ENCODE peak calls at places on chromosomes 6 and 20, in nine cellular contexts. One of them, this sample, is unnamed.

GRCh38 chr20:44959896-44960852 is at the start of gene TOMM34:
- DNase-seq in AG04449: peak; percentile 21
- DNase-seq in CD8-positive, alpha-beta T cell: peak; percentile 93
- DNase-seq in heart left ventricle: peak; percentile 95
- DNase-seq in astrocyte of the spinal cord: peak; percentile 91
- DNase-seq in K562: peak; percentile 98
- DNase-seq in ovary: peak; percentile 94
- DNase-seq in fibroblast of villous mesenchyme: peak; percentile 91
- DNase-seq in fibroblast of pulmonary artery: peak; percentile 90
- DNase-seq in this sample: peak; percentile 70

GRCh38 chr6:112337209-112337638 is 9.9 kb upstream of the RFPL4B start:
- DNase-seq in astrocyte of the spinal cord: peak; percentile 81
- DNase-seq in heart left ventricle: peak; percentile 56
- DNase-seq in ovary: peak; percentile 79
- DNase-seq in fibroblast of villous mesenchyme: peak; percentile 65
- DNase-seq in AG04449: peak; percentile 52
- DNase-seq in K562: peak; percentile 31
- DNase-seq in CD8-positive, alpha-beta T cell: no peak
- DNase-seq in fibroblast of pulmonary artery: peak; percentile 89
- DNase-seq in this sample: peak; percentile 70

GRCh38 chr6:10837692-10837996 is 695 bp downstream of the MAK start:
- DNase-seq in heart left ventricle: peak; percentile 10
- DNase-seq in AG04449: no peak
- DNase-seq in ovary: no peak
- DNase-seq in CD8-positive, alpha-beta T cell: no peak
- DNase-seq in fibroblast of villous mesenchyme: peak; percentile 11
- DNase-seq in astrocyte of the spinal cord: peak; percentile 18
- DNase-seq in fibroblast of pulmonary artery: peak; percentile 6
- DNase-seq in K562: peak; percentile 64
- DNase-seq in this sample: no peak

GRCh38 chr6:14888575-14889000 is 357.3 kb upstream of the JARID2 start:
- DNase-seq in K562: no peak
- DNase-seq in AG04449: no peak
- DNase-seq in heart left ventricle: no peak
- DNase-seq in ovary: no peak
- DNase-seq in fibroblast of pulmonary artery: no peak
- DNase-seq in CD8-positive, alpha-beta T cell: no peak
- DNase-seq in astrocyte of the spinal cord: no peak
- DNase-seq in fibroblast of villous mesenchyme: no peak
- DNase-seq in this sample: no peak

GRCh38 chr6:41428995-41429417 is 93.6 kb downstream of the NCR2 start:
- DNase-seq in fibroblast of pulmonary artery: peak; percentile 13
- DNase-seq in K562: no peak
- DNase-seq in fibroblast of villous mesenchyme: peak; percentile 16
- DNase-seq in ovary: peak; percentile 44
- DNase-seq in heart left ventricle: peak; percentile 52
- DNase-seq in astrocyte of the spinal cord: peak; percentile 29
- DNase-seq in AG04449: no peak
- DNase-seq in CD8-positive, alpha-beta T cell: no peak
- DNase-seq in this sample: no peak

GRCh38 chr6:74434165-74434564 is 738.2 kb downstream of the CD109 start:
- DNase-seq in K562: no peak
- DNase-seq in fibroblast of pulmonary artery: no peak
- DNase-seq in ovary: no peak
- DNase-seq in fibroblast of villous mesenchyme: no peak
- DNase-seq in astrocyte of the spinal cord: no peak
- DNase-seq in CD8-positive, alpha-beta T cell: no peak
- DNase-seq in AG04449: no peak
- DNase-seq in heart left ventricle: no peak
- DNase-seq in this sample: no peak

GRCh38 chr6:34243901-34244884 is 4.6 kb downstream of the SMIM29 start:
- DNase-seq in CD8-positive, alpha-beta T cell: peak; percentile 29
- DNase-seq in fibroblast of villous mesenchyme: peak; percentile 90
- DNase-seq in fibroblast of pulmonary artery: peak; percentile 88
- DNase-seq in heart left ventricle: no peak
- DNase-seq in ovary: peak; percentile 83
- DNase-seq in AG04449: no peak
- DNase-seq in K562: peak; percentile 94
- DNase-seq in astrocyte of the spinal cord: peak; percentile 95
- DNase-seq in this sample: peak; percentile 84

GRCh38 chr6:127813682-127814027 is 87.2 kb downstream of the THEMIS start:
- DNase-seq in CD8-positive, alpha-beta T cell: no peak
- DNase-seq in fibroblast of villous mesenchyme: no peak
- DNase-seq in K562: no peak
- DNase-seq in heart left ventricle: no peak
- DNase-seq in ovary: no peak
- DNase-seq in AG04449: no peak
- DNase-seq in astrocyte of the spinal cord: no peak
- DNase-seq in fibroblast of pulmonary artery: no peak
- DNase-seq in this sample: no peak

GRCh38 chr20:39874049-39874893 is 814.8 kb downstream of the MAFB start:
- DNase-seq in fibroblast of pulmonary artery: peak; percentile 90
- DNase-seq in ovary: peak; percentile 69
- DNase-seq in heart left ventricle: peak; percentile 84
- DNase-seq in astrocyte of the spinal cord: peak; percentile 83
- DNase-seq in K562: peak; percentile 56
- DNase-seq in CD8-positive, alpha-beta T cell: no peak
- DNase-seq in AG04449: no peak
- DNase-seq in fibroblast of villous mesenchyme: peak; percentile 88
- DNase-seq in this sample: peak; percentile 52

GRCh38 chr6:119043265-119043664 is 35.2 kb downstream of the FAM184A start:
- DNase-seq in K562: no peak
- DNase-seq in ovary: no peak
- DNase-seq in CD8-positive, alpha-beta T cell: no peak
- DNase-seq in AG04449: no peak
- DNase-seq in fibroblast of villous mesenchyme: no peak
- DNase-seq in fibroblast of pulmonary artery: no peak
- DNase-seq in astrocyte of the spinal cord: no peak
- DNase-seq in heart left ventricle: no peak
- DNase-seq in this sample: no peak

DNA sequence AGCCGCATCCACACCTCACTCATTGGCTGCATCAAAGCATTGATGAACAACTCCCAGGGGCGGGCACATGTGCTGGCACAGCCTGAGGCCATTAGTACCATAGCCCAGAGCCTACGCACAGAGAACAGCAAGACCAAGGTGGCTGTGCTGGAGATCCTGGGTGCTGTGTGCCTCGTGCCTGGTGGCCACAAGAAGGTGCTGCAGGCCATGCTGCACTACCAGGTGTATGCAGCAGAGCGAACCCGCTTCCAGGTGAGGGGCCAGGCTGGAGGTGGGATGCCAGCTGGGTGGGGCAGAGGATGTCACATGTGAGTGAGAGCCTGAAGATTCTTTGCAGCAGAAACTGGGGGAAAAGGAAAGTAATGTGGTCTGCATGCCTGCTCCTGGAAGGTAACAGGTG is 66.7 kb downstream of the MOCS1 start:
- DNase-seq in fibroblast of pulmonary artery: no peak
- DNase-seq in CD8-positive, alpha-beta T cell: no peak
- DNase-seq in astrocyte of the spinal cord: no peak
- DNase-seq in AG04449: no peak
- DNase-seq in ovary: no peak
- DNase-seq in fibroblast of villous mesenchyme: no peak
- DNase-seq in K562: no peak
- DNase-seq in heart left ventricle: no peak
- DNase-seq in this sample: no peak
- TF ChIP-seq CTCF in fibroblast of pulmonary artery: peak; percentile 6
- TF ChIP-seq CTCF in CD8-positive, alpha-beta T cell: no peak
- TF ChIP-seq CTCF in astrocyte of the spinal cord: peak; percentile 24
- TF ChIP-seq CTCF in AG04449: peak; percentile 12
- TF ChIP-seq CTCF in ovary: no peak
- TF ChIP-seq CTCF in fibroblast of villous mesenchyme: peak; percentile 17
- TF ChIP-seq CTCF in K562: peak; percentile 21
- TF ChIP-seq CTCF in heart left ventricle: no peak
- TF ChIP-seq CTCF in this sample: peak; percentile 17

DNA sequence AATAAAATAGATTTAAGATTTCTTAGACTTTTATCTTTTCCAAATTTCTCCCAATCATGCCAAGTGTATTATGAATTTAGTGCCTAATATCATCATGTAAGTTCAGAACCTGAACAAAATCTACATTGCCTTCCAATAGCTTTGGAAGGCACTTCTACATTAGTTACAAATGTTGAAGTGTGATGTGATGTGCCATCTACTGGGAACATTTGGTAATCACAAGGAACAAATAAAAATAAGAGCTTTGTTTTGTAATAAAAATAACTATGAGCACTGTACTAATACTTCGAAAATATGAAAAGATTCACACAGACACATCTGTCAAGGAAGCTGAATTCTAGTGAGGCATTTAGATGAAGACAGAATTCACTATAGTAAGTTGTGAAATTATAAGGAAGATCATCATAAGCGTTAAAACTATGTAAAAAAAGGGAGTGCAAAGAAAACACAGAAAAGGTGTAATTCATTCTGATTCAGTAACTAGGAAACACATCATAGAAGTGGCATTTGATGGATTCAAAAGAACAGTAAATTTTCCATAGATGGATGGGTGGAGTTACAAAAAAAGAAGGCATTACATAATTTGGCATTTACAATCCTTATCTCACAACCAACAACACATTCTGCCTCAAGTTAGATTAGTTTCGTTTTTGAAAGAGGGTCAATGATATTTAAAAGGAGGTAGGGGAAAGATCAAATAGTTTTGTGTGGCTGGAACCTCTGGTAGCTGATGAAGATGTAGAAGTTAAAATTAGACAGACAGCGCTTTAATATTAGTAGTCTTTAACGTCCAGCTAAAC is 161.0 kb downstream of the ASCC3 start:
- DNase-seq in fibroblast of pulmonary artery: peak; percentile 69
- DNase-seq in CD8-positive, alpha-beta T cell: no peak
- DNase-seq in heart left ventricle: no peak
- DNase-seq in astrocyte of the spinal cord: peak; percentile 38
- DNase-seq in ovary: no peak
- DNase-seq in fibroblast of villous mesenchyme: peak; percentile 48
- DNase-seq in AG04449: no peak
- DNase-seq in K562: peak; percentile 54
- DNase-seq in this sample: no peak
- H3K4me3 ChIP-seq in fibroblast of pulmonary artery: peak overlapping the region; percentile 31
- H3K4me3 ChIP-seq in CD8-positive, alpha-beta T cell: no peak overlapping the region
- H3K4me3 ChIP-seq in heart left ventricle: no peak overlapping the region
- H3K4me3 ChIP-seq in astrocyte of the spinal cord: no peak overlapping the region
- H3K4me3 ChIP-seq in ovary: no peak overlapping the region
- H3K4me3 ChIP-seq in fibroblast of villous mesenchyme: no peak overlapping the region
- H3K4me3 ChIP-seq in AG04449: no peak overlapping the region
- H3K4me3 ChIP-seq in K562: no peak overlapping the region
- H3K4me3 ChIP-seq in this sample: no peak overlapping the region

DNA sequence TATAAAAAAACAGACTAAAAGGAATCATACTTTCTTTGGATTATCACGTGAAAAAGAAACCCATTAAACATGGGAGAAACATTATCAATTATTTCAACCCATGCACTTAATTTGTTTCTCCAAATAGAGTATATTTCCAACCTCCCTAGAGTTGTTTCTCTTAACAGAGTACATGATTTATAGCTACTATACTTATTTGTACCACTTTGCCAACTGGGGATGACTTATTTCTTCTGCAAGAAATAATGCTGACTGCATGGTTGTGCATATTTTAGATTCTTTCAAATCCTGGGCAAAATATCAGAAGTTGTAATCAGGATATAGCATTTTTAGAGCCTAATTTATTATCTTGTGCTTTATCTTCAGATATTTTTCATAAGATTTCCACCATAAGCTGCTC is 629.1 kb upstream of the EYS start:
- DNase-seq in AG04449: no peak
- DNase-seq in astrocyte of the spinal cord: no peak
- DNase-seq in fibroblast of pulmonary artery: no peak
- DNase-seq in heart left ventricle: no peak
- DNase-seq in K562: no peak
- DNase-seq in fibroblast of villous mesenchyme: no peak
- DNase-seq in CD8-positive, alpha-beta T cell: no peak
- DNase-seq in ovary: no peak
- DNase-seq in this sample: no peak
- TF ChIP-seq CTCF in AG04449: no peak
- TF ChIP-seq CTCF in astrocyte of the spinal cord: no peak
- TF ChIP-seq CTCF in fibroblast of pulmonary artery: no peak
- TF ChIP-seq CTCF in heart left ventricle: no peak
- TF ChIP-seq CTCF in K562: no peak
- TF ChIP-seq CTCF in fibroblast of villous mesenchyme: no peak
- TF ChIP-seq CTCF in CD8-positive, alpha-beta T cell: no peak
- TF ChIP-seq CTCF in ovary: no peak
- TF ChIP-seq CTCF in this sample: no peak

GRCh38 chr6:36955671-36956070 is 1.1 kb downstream of the PI16 start:
- DNase-seq in fibroblast of pulmonary artery: no peak
- DNase-seq in K562: no peak
- DNase-seq in heart left ventricle: no peak
- DNase-seq in astrocyte of the spinal cord: no peak
- DNase-seq in AG04449: no peak
- DNase-seq in CD8-positive, alpha-beta T cell: no peak
- DNase-seq in fibroblast of villous mesenchyme: no peak
- DNase-seq in ovary: no peak
- DNase-seq in this sample: no peak

GRCh38 chr6:36953931-36954261 is 642 bp upstream of the PI16 start:
- DNase-seq in astrocyte of the spinal cord: no peak
- DNase-seq in ovary: no peak
- DNase-seq in fibroblast of villous mesenchyme: no peak
- DNase-seq in CD8-positive, alpha-beta T cell: no peak
- DNase-seq in heart left ventricle: no peak
- DNase-seq in fibroblast of pulmonary artery: no peak
- DNase-seq in AG04449: no peak
- DNase-seq in K562: no peak
- DNase-seq in this sample: no peak

GRCh38 chr6:36956111-36956820 is 1.7 kb downstream of the PI16 start:
- DNase-seq in K562: no peak
- DNase-seq in AG04449: no peak
- DNase-seq in ovary: no peak
- DNase-seq in heart left ventricle: no peak
- DNase-seq in astrocyte of the spinal cord: no peak
- DNase-seq in fibroblast of pulmonary artery: no peak
- DNase-seq in CD8-positive, alpha-beta T cell: no peak
- DNase-seq in fibroblast of villous mesenchyme: no peak
- DNase-seq in this sample: no peak

GRCh38 chr6:36955136-36955535 is 598 bp downstream of the PI16 start:
- DNase-seq in AG04449: no peak
- DNase-seq in K562: no peak
- DNase-seq in fibroblast of villous mesenchyme: no peak
- DNase-seq in heart left ventricle: no peak
- DNase-seq in astrocyte of the spinal cord: no peak
- DNase-seq in fibroblast of pulmonary artery: no peak
- DNase-seq in CD8-positive, alpha-beta T cell: no peak
- DNase-seq in ovary: no peak
- DNase-seq in this sample: no peak

DNA sequence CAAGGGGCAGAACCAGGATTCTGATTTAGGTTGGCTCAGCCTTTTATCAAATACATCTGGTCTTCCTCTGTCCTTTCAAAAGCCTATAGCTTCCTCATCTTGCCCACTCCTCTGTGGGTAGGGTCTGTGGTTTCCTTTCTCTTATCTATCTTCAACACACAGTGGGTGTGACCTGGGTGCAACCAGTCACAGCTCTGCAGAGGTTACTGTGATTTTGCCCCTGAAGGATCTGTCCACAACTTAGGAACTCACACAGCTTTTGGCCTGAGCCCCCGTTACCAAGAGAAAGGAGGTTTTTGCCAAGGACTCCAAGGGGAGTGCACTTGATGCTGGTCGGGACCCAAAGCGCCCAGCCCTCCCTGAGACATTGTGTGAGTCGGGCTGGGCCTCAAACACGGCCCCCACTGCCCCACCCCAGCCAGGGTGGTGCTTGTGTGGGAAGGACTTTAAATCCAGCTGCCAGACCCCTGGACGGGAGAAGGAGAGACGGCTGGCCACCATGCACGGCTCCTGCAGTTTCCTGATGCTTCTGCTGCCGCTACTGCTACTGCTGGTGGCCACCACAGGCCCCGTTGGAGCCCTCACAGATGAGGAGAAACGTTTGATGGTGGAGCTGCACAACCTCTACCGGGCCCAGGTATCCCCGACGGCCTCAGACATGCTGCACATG is at the start of gene PI16:
- DNase-seq in K562: peak; percentile 87
- DNase-seq in fibroblast of pulmonary artery: no peak
- DNase-seq in CD8-positive, alpha-beta T cell: no peak
- DNase-seq in ovary: no peak
- DNase-seq in astrocyte of the spinal cord: no peak
- DNase-seq in AG04449: no peak
- DNase-seq in fibroblast of villous mesenchyme: no peak
- DNase-seq in heart left ventricle: no peak
- DNase-seq in this sample: no peak
- H3K4me3 ChIP-seq in K562: no peak within 1 kb of the TSS
- H3K4me3 ChIP-seq in fibroblast of pulmonary artery: no peak within 1 kb of the TSS
- H3K4me3 ChIP-seq in CD8-positive, alpha-beta T cell: no peak within 1 kb of the TSS
- H3K4me3 ChIP-seq in ovary: no peak within 1 kb of the TSS
- H3K4me3 ChIP-seq in astrocyte of the spinal cord: no peak within 1 kb of the TSS
- H3K4me3 ChIP-seq in AG04449: no peak within 1 kb of the TSS
- H3K4me3 ChIP-seq in fibroblast of villous mesenchyme: no peak within 1 kb of the TSS
- H3K4me3 ChIP-seq in heart left ventricle: no peak within 1 kb of the TSS
- H3K4me3 ChIP-seq in this sample: no peak within 1 kb of the TSS